ENCODE peak calls at places on chromosomes 13 and 19, in six cellular contexts. G is cardiac muscle cell; M is CD4-positive, alpha-beta T cell; Y is Caco-2; E is GM12878; I is A673. F is an unnamed sample.
A peak's percentile ranks its signal among the peaks of the same experiment; 100 is the strongest.

GRCh38 chr13:48112896-48113525 is 18.1 kb upstream of the MED4 start:
- DNase-seq in I (no peak), G (no peak), Y (no peak), E (no peak), M (no peak), F (no peak)

GRCh38 chr13:99686157-99686572 is 184.9 kb downstream of the TM9SF2 start:
- DNase-seq in G (peak; percentile 84), Y (peak; percentile 21), I (peak; percentile 25), E (no peak), M (no peak), F (no peak)

GRCh38 chr19:58407658-58408151 is 744 bp upstream of the ZNF584 start:
- DNase-seq in I (no peak), E (no peak), G (no peak), M (no peak), Y (peak; percentile 20), F (no peak)

GRCh38 chr19:3359850-3360493 is 6.4 kb upstream of the NFIC start:
- DNase-seq in Y (no peak), M (peak; percentile 30), I (peak; percentile 62), E (no peak), G (peak; percentile 77), F (no peak)

GRCh38 chr13:81872581-81872980 is 1531.7 kb upstream of the SPRY2 start:
- DNase-seq in I (peak; percentile 16), E (no peak), Y (peak; percentile 53), G (peak; percentile 45), M (no peak), F (no peak)

GRCh38 chr19:38417146-38417543 is 8.9 kb downstream of the RASGRP4 start:
- DNase-seq in E (no peak), G (no peak), M (no peak), Y (no peak), I (no peak), F (no peak)

GRCh38 chr13:48994731-48995130 is 19.0 kb downstream of the FNDC3A start:
- DNase-seq in Y (no peak), M (no peak), G (no peak), E (no peak), I (no peak), F (no peak)

GRCh38 chr19:46225558-46226004 is 4.0 kb upstream of the IGFL1 start:
- DNase-seq in E (no peak), Y (peak; percentile 23), M (no peak), G (peak; percentile 64), I (no peak), F (no peak)

GRCh38 chr13:24097667-24098066 is 62.9 kb upstream of the SPATA13 start:
- DNase-seq in I (no peak), G (no peak), E (no peak), M (no peak), Y (no peak), F (no peak)

GRCh38 chr19:38245826-38246498 is 10.2 kb downstream of the PPP1R14A start:
- DNase-seq in G (no peak), E (no peak), M (no peak), Y (no peak), I (no peak), F (no peak)

GRCh38 chr19:46384396-46384795 is 29.0 kb downstream of the CCDC8 start:
- DNase-seq in M (no peak), E (no peak), Y (no peak), I (no peak), G (no peak), F (peak; percentile 51)

GRCh38 chr13:75587679-75588078 is 38.1 kb downstream of the UCHL3 start:
- DNase-seq in Y (peak; percentile 31), E (no peak), I (no peak), G (no peak), M (no peak), F (no peak)

GRCh38 chr19:53903055-53903680 is 5.9 kb upstream of the CACNG7 start:
- DNase-seq in E (no peak), G (peak; percentile 91), M (no peak), Y (peak; percentile 41), I (peak; percentile 41), F (no peak)

GRCh38 chr13:39810091-39810877 is 154.8 kb downstream of the COG6 start:
- DNase-seq in Y (peak; percentile 5), E (no peak), I (peak; percentile 19), M (no peak), G (no peak), F (no peak)

GRCh38 chr13:39809466-39809865 is 154.0 kb downstream of the COG6 start:
- DNase-seq in M (no peak), Y (no peak), E (no peak), G (no peak), I (no peak), F (no peak)

GRCh38 chr13:39815345-39816111 is 160.1 kb downstream of the COG6 start:
- DNase-seq in G (peak; percentile 6), M (no peak), Y (no peak), I (no peak), E (no peak), F (no peak)

GRCh38 chr13:39811051-39811450 is 155.6 kb downstream of the COG6 start:
- DNase-seq in M (no peak), I (no peak), E (no peak), G (no peak), Y (no peak), F (no peak)

GRCh38 chr13:39811696-39812095 is 156.2 kb downstream of the COG6 start:
- DNase-seq in M (no peak), E (no peak), I (peak; percentile 53), G (no peak), Y (no peak), F (no peak)
- TF ChIP-seq CTCF in M (no peak), E (peak; percentile 20), I (peak; percentile 22), G (no peak), Y (no peak), F (no peak)

GRCh38 chr19:1224047-1224825 is 13.6 kb downstream of the CBARP start:
- DNase-seq in G (no peak), Y (no peak), M (no peak), I (no peak), E (no peak), F (no peak)

GRCh38 chr19:1221904-1222255 is 15.9 kb downstream of the CBARP start:
- DNase-seq in E (no peak), I (no peak), Y (no peak), M (no peak), G (no peak), F (no peak)

GRCh38 chr19:1222394-1222793 is 15.4 kb downstream of the CBARP start:
- DNase-seq in M (no peak), Y (no peak), E (no peak), I (no peak), G (no peak), F (no peak)

GRCh38 chr19:1224847-1225246 is 13.0 kb downstream of the CBARP start:
- DNase-seq in I (no peak), G (no peak), Y (no peak), M (no peak), E (no peak), F (no peak)

DNA sequence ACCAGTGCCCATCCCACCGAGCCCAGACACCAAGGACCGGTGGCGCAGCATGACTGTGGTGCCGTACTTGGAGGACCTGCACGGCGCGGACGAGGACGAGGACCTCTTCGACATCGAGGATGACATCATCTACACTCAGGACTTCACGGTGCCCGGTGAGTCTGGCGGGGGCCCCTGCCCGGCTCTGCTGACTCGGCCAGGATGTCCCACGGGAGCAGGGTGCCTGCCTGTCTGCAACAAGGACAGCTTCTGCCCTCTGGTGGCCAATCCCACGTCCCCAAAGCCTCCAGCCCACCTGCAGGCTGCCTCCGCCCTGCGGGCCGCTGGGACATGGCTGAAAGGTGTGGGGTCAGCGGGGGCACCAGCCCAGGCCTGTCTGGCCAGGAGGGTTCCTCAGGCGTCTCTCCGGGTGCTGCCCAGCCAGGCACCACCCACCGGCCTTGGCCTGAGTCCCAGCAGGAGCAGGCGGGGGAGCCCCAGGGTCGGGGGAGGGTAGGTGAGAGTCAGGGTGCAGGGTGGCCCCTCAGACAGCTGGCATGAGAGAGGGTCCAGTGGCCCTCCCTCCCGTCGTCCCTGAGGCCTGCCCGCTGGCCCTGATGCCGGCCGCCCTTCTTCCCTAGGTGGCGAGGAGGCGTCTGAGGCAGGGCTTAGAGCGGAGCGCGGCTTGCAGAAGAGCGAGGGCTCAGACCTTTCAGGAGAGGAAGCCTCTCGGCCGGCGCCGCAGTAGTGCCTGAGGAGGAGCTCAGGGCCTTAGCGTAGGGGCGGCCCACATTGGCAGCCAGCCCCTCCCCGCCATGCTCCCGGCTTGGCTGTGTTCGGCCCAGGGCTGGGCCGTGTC is 14.6 kb downstream of the CBARP start:
- DNase-seq in I (peak; percentile 65), E (no peak), M (no peak), Y (peak; percentile 73), G (no peak), F (no peak)
- TF ChIP-seq CTCF in I (peak; percentile 68), E (peak; percentile 69), M (no peak), Y (peak; percentile 71), G (peak; percentile 41), F (peak; percentile 69)

GRCh38 chr13:44051405-44051804 is 171.7 kb downstream of the LACC1 start:
- DNase-seq in G (no peak), E (no peak), M (no peak), I (no peak), Y (no peak), F (no peak)

GRCh38 chr13:44049546-44049945 is 169.8 kb downstream of the LACC1 start:
- DNase-seq in M (no peak), Y (no peak), E (no peak), I (no peak), G (no peak), F (no peak)

GRCh38 chr13:44051923-44052322 is 172.2 kb downstream of the LACC1 start:
- DNase-seq in E (no peak), I (no peak), M (no peak), G (no peak), Y (peak; percentile 43), F (no peak)

GRCh38 chr13:44048326-44048725 is 168.6 kb downstream of the LACC1 start:
- DNase-seq in E (no peak), I (peak; percentile 49), M (no peak), G (no peak), Y (no peak), F (no peak)

DNA sequence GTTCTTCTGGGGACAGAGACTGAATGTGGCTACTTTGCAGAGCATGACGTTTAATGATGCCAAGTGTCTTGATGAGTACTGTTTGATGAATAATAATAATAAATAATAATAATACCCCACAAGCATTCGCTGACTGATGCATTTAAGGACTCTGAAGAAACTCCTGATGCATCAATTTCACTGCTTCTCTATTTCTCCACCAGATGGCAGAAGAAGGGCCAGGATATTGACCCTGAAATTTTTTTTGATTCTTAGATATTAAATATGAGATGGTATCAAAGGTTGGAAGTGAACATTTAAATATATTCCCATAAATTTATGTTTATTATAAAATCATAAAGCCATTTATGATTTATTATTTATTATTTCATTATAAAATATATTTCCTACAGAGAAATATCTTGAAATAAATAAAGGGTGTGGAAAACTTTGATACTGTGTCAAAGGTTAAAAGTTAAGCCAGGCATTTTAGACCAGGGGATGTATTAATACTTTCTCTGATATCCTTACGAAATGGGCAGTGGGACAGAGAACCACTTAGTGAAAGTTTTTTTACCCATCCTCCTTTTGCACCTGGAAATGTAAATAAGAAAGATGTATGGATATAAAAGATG is 170.9 kb downstream of the LACC1 start:
- DNase-seq in M (no peak), Y (peak; percentile 43), G (peak; percentile 56), E (no peak), I (peak; percentile 36), F (no peak)
- TF ChIP-seq CTCF in M (peak; percentile 70), Y (peak; percentile 78), G (peak; percentile 70), E (peak; percentile 41), I (peak; percentile 72), F (peak; percentile 93)

DNA sequence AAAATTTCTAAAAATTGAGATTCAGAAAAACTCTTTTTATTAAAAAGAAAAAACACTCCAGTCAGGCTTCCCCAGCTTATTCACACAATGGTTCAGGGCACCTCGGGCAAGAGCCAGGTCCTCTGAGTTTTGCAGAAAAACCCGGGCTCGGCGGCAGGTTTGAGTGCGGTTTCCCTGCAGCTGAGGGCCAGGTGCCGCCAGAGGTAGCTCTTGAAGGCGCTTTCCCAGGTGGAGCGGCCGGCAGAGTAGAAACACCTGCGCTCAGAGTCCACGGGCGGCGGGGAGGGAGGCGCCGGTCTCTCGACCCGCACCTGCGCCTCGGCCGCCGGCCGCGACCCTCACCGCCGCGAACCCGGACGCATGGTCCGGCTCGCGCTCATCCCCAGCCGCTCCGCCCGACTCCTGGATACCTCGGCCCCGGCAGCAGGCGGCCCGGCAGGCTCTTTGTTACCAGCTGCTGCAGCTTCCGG is 444 bp downstream of the PROSER1 start:
- DNase-seq in M (no peak), E (no peak), I (no peak), G (no peak), Y (no peak), F (no peak)
- TF ChIP-seq CTCF in M (no peak), E (no peak), I (no peak), G (no peak), Y (peak; percentile 22), F (peak; percentile 32)